ENCODE peak calls at places on chromosomes 5 and 9, in four cellular contexts. K, I, Z and O are unnamed samples.

GRCh38 chr9:86821011-86821845 is 126.1 kb downstream of the GAS1 start:
- DNase-seq in K (no peak), I (no peak), Z (no peak), O (no peak)

GRCh38 chr9:133440884-133441283 is 18.7 kb downstream of the ADAMTS13 start:
- DNase-seq in K (no peak), I (no peak), Z (no peak), O (no peak)

GRCh38 chr5:30279237-30279636 is 914.2 kb upstream of the CDH6 start:
- DNase-seq in K (no peak), I (no peak), Z (peak; percentile 6), O (no peak)

GRCh38 chr9:38311382-38312270 is 80.9 kb upstream of the ALDH1B1 start:
- DNase-seq in K (no peak), I (no peak), Z (peak; percentile 9), O (no peak)

GRCh38 chr5:137688248-137688840 is 47.5 kb downstream of the KLHL3 start:
- DNase-seq in K (no peak), I (no peak), Z (no peak), O (no peak)

GRCh38 chr9:21102311-21102710 is 24.6 kb upstream of the IFNB1 start:
- DNase-seq in K (no peak), I (no peak), Z (no peak), O (no peak)

GRCh38 chr9:33350310-33350709 is 52.1 kb downstream of the AQP7 start:
- DNase-seq in K (no peak), I (peak; percentile 74), Z (peak; percentile 83), O (peak; percentile 29)

GRCh38 chr5:170632985-170633234 is 129.1 kb downstream of the KCNIP1 start:
- DNase-seq in K (no peak), I (no peak), Z (no peak), O (no peak)

GRCh38 chr9:89842267-89842768 is 237.5 kb downstream of the GADD45G start:
- DNase-seq in K (no peak), I (no peak), Z (no peak), O (no peak)

GRCh38 chr5:98705841-98706240 is 67.6 kb upstream of the RGMB start:
- DNase-seq in K (no peak), I (no peak), Z (no peak), O (no peak)

GRCh38 chr5:72065751-72066255 is 41.5 kb upstream of the MAP1B start:
- DNase-seq in K (peak; percentile 70), I (peak; percentile 23), Z (peak; percentile 32), O (no peak)

GRCh38 chr5:51275428-51275827 is 107.8 kb upstream of the ISL1 start:
- DNase-seq in K (no peak), I (no peak), Z (no peak), O (no peak)

GRCh38 chr5:141196363-141196762 is 3.1 kb upstream of the PCDHB11 start:
- DNase-seq in K (no peak), I (no peak), Z (no peak), O (no peak)

GRCh38 chr9:38484076-38484637 is 59.9 kb upstream of the IGFBPL1 start:
- DNase-seq in K (peak; percentile 7), I (no peak), Z (no peak), O (no peak)

GRCh38 chr5:83265318-83265717 is 188.0 kb downstream of the XRCC4 start:
- DNase-seq in K (peak; percentile 29), I (peak; percentile 63), Z (peak; percentile 25), O (no peak)

GRCh38 chr5:96481396-96481795 is 48.3 kb upstream of the PCSK1 start:
- DNase-seq in K (no peak), I (no peak), Z (no peak), O (peak; percentile 30)

GRCh38 chr5:107670028-107670926 is 460 bp downstream of the EFNA5 start:
- DNase-seq in K (peak; percentile 23), I (peak; percentile 34), Z (peak; percentile 47), O (no peak)

GRCh38 chr5:40383719-40384651 is 295.7 kb upstream of the PTGER4 start:
- DNase-seq in K (no peak), I (peak; percentile 23), Z (peak; percentile 57), O (no peak)

GRCh38 chr5:606061-606460 is 6.1 kb upstream of the CEP72 start:
- DNase-seq in K (no peak), I (no peak), Z (no peak), O (no peak)

GRCh38 chr5:112995764-112996618 is 19.4 kb downstream of the DCP2 start:
- DNase-seq in K (peak; percentile 36), I (peak; percentile 64), Z (peak; percentile 80), O (peak; percentile 37)

GRCh38 chr9:124054671-124055212 is 43.2 kb downstream of the LHX2 start:
- DNase-seq in K (peak; percentile 41), I (peak; percentile 36), Z (peak; percentile 87), O (no peak)

GRCh38 chr5:124755565-124755964 is 9.1 kb upstream of the ZNF608 start:
- DNase-seq in K (no peak), I (peak; percentile 13), Z (no peak), O (no peak)

GRCh38 chr5:133326361-133326760 is 274.5 kb downstream of the HSPA4 start:
- DNase-seq in K (no peak), I (no peak), Z (no peak), O (no peak)

GRCh38 chr5:43802651-43803050 is 199.7 kb downstream of the NNT start:
- DNase-seq in K (no peak), I (no peak), Z (no peak), O (no peak)

GRCh38 chr5:180115326-180116076 is 43.9 kb upstream of the RNF130 start:
- DNase-seq in K (no peak), I (no peak), Z (no peak), O (no peak)